ENCODE peak calls at places on chromosomes 11 and 22, in ten cellular contexts. One of them, this sample, is unnamed.

GRCh38 chr11:126567419-126567818 is 211.9 kb downstream of the ST3GAL4 start:
- DNase-seq in SJSA1: no peak
- DNase-seq in aorta: no peak
- DNase-seq in lower lobe of right lung: no peak
- DNase-seq in tibial nerve: no peak
- DNase-seq in body of pancreas: peak; percentile 38
- DNase-seq in mesendoderm: peak; percentile 32
- DNase-seq in neuronal stem cell: no peak
- DNase-seq in AG04450: no peak
- DNase-seq in effector memory CD4-positive, alpha-beta T cell: no peak
- DNase-seq in this sample: no peak

GRCh38 chr11:15195454-15196200 is 80.9 kb downstream of the INSC start:
- DNase-seq in tibial nerve: no peak
- DNase-seq in neuronal stem cell: no peak
- DNase-seq in SJSA1: no peak
- DNase-seq in effector memory CD4-positive, alpha-beta T cell: no peak
- DNase-seq in aorta: no peak
- DNase-seq in body of pancreas: peak; percentile 75
- DNase-seq in lower lobe of right lung: no peak
- DNase-seq in mesendoderm: no peak
- DNase-seq in AG04450: no peak
- DNase-seq in this sample: no peak

GRCh38 chr11:126060651-126061220 is 1.9 kb downstream of the CDON start:
- DNase-seq in mesendoderm: no peak
- DNase-seq in lower lobe of right lung: no peak
- DNase-seq in effector memory CD4-positive, alpha-beta T cell: no peak
- DNase-seq in AG04450: no peak
- DNase-seq in SJSA1: no peak
- DNase-seq in neuronal stem cell: no peak
- DNase-seq in tibial nerve: no peak
- DNase-seq in body of pancreas: no peak
- DNase-seq in aorta: no peak
- DNase-seq in this sample: no peak

GRCh38 chr22:50218996-50219727 is 18.4 kb downstream of the SELENOO start:
- DNase-seq in neuronal stem cell: no peak
- DNase-seq in effector memory CD4-positive, alpha-beta T cell: no peak
- DNase-seq in tibial nerve: peak; percentile 65
- DNase-seq in SJSA1: no peak
- DNase-seq in aorta: peak; percentile 63
- DNase-seq in body of pancreas: peak; percentile 94
- DNase-seq in lower lobe of right lung: peak; percentile 90
- DNase-seq in AG04450: peak; percentile 47
- DNase-seq in mesendoderm: peak; percentile 49
- DNase-seq in this sample: peak; percentile 65

GRCh38 chr11:61967924-61968757 is 707 bp upstream of the FTH1 start:
- DNase-seq in lower lobe of right lung: peak; percentile 80
- DNase-seq in tibial nerve: no peak
- DNase-seq in body of pancreas: no peak
- DNase-seq in SJSA1: peak; percentile 77
- DNase-seq in effector memory CD4-positive, alpha-beta T cell: no peak
- DNase-seq in mesendoderm: peak; percentile 52
- DNase-seq in aorta: peak; percentile 80
- DNase-seq in AG04450: no peak
- DNase-seq in neuronal stem cell: no peak
- DNase-seq in this sample: no peak

GRCh38 chr11:40435344-40435743 is 1024.1 kb downstream of the LRRC4C start:
- DNase-seq in body of pancreas: no peak
- DNase-seq in SJSA1: no peak
- DNase-seq in tibial nerve: no peak
- DNase-seq in lower lobe of right lung: no peak
- DNase-seq in neuronal stem cell: no peak
- DNase-seq in effector memory CD4-positive, alpha-beta T cell: no peak
- DNase-seq in aorta: no peak
- DNase-seq in AG04450: no peak
- DNase-seq in mesendoderm: no peak
- DNase-seq in this sample: no peak

GRCh38 chr11:129209891-129210830 is 18.0 kb upstream of the ARHGAP32 start:
- DNase-seq in body of pancreas: peak; percentile 57
- DNase-seq in lower lobe of right lung: no peak
- DNase-seq in effector memory CD4-positive, alpha-beta T cell: no peak
- DNase-seq in tibial nerve: no peak
- DNase-seq in aorta: no peak
- DNase-seq in neuronal stem cell: no peak
- DNase-seq in mesendoderm: no peak
- DNase-seq in SJSA1: no peak
- DNase-seq in AG04450: no peak
- DNase-seq in this sample: no peak

GRCh38 chr11:71252782-71253730 is 679 bp upstream of the SHANK2 start:
- DNase-seq in aorta: no peak
- DNase-seq in AG04450: no peak
- DNase-seq in neuronal stem cell: no peak
- DNase-seq in mesendoderm: peak; percentile 74
- DNase-seq in body of pancreas: peak; percentile 85
- DNase-seq in SJSA1: no peak
- DNase-seq in effector memory CD4-positive, alpha-beta T cell: no peak
- DNase-seq in lower lobe of right lung: peak; percentile 63
- DNase-seq in tibial nerve: no peak
- DNase-seq in this sample: no peak

GRCh38 chr11:75924966-75925784 is 110.2 kb downstream of the UVRAG start:
- DNase-seq in tibial nerve: no peak
- DNase-seq in lower lobe of right lung: no peak
- DNase-seq in mesendoderm: no peak
- DNase-seq in neuronal stem cell: no peak
- DNase-seq in effector memory CD4-positive, alpha-beta T cell: no peak
- DNase-seq in AG04450: no peak
- DNase-seq in body of pancreas: no peak
- DNase-seq in SJSA1: no peak
- DNase-seq in aorta: no peak
- DNase-seq in this sample: no peak

GRCh38 chr11:119093951-119094815 is 7.5 kb downstream of the DPAGT1 start:
- DNase-seq in lower lobe of right lung: peak; percentile 57
- DNase-seq in tibial nerve: peak; percentile 31
- DNase-seq in mesendoderm: no peak
- DNase-seq in body of pancreas: no peak
- DNase-seq in AG04450: no peak
- DNase-seq in neuronal stem cell: no peak
- DNase-seq in aorta: peak; percentile 59
- DNase-seq in SJSA1: no peak
- DNase-seq in effector memory CD4-positive, alpha-beta T cell: peak; percentile 36
- DNase-seq in this sample: no peak

GRCh38 chr22:49815641-49816071 is 12.0 kb downstream of the BRD1 start:
- DNase-seq in lower lobe of right lung: peak; percentile 37
- DNase-seq in neuronal stem cell: no peak
- DNase-seq in body of pancreas: peak; percentile 37
- DNase-seq in SJSA1: no peak
- DNase-seq in effector memory CD4-positive, alpha-beta T cell: no peak
- DNase-seq in AG04450: no peak
- DNase-seq in mesendoderm: no peak
- DNase-seq in tibial nerve: no peak
- DNase-seq in aorta: no peak
- DNase-seq in this sample: no peak

GRCh38 chr22:39634530-39635399 is 64.2 kb downstream of the CACNA1I start:
- DNase-seq in effector memory CD4-positive, alpha-beta T cell: no peak
- DNase-seq in aorta: no peak
- DNase-seq in AG04450: peak; percentile 70
- DNase-seq in lower lobe of right lung: no peak
- DNase-seq in SJSA1: peak; percentile 91
- DNase-seq in body of pancreas: peak; percentile 25
- DNase-seq in mesendoderm: peak; percentile 54
- DNase-seq in neuronal stem cell: no peak
- DNase-seq in tibial nerve: no peak
- DNase-seq in this sample: peak; percentile 94

GRCh38 chr22:33271390-33272161 is 213.4 kb upstream of the SYN3 start:
- DNase-seq in effector memory CD4-positive, alpha-beta T cell: no peak
- DNase-seq in body of pancreas: peak; percentile 87
- DNase-seq in mesendoderm: no peak
- DNase-seq in tibial nerve: no peak
- DNase-seq in neuronal stem cell: no peak
- DNase-seq in SJSA1: no peak
- DNase-seq in aorta: peak; percentile 82
- DNase-seq in lower lobe of right lung: no peak
- DNase-seq in AG04450: no peak
- DNase-seq in this sample: no peak

GRCh38 chr11:114159320-114159719 is 99.8 kb downstream of the ZBTB16 start:
- DNase-seq in body of pancreas: no peak
- DNase-seq in effector memory CD4-positive, alpha-beta T cell: no peak
- DNase-seq in AG04450: no peak
- DNase-seq in SJSA1: no peak
- DNase-seq in neuronal stem cell: no peak
- DNase-seq in aorta: no peak
- DNase-seq in lower lobe of right lung: no peak
- DNase-seq in tibial nerve: peak; percentile 13
- DNase-seq in mesendoderm: no peak
- DNase-seq in this sample: no peak

GRCh38 chr11:1199689-1200610 is 22.9 kb upstream of the MUC5B start:
- DNase-seq in AG04450: no peak
- DNase-seq in body of pancreas: no peak
- DNase-seq in lower lobe of right lung: peak; percentile 35
- DNase-seq in aorta: peak; percentile 39
- DNase-seq in tibial nerve: no peak
- DNase-seq in mesendoderm: no peak
- DNase-seq in SJSA1: no peak
- DNase-seq in effector memory CD4-positive, alpha-beta T cell: no peak
- DNase-seq in neuronal stem cell: no peak
- DNase-seq in this sample: peak; percentile 54

GRCh38 chr11:44528103-44528502 is 37.4 kb upstream of the CD82 start:
- DNase-seq in SJSA1: no peak
- DNase-seq in neuronal stem cell: no peak
- DNase-seq in tibial nerve: no peak
- DNase-seq in effector memory CD4-positive, alpha-beta T cell: no peak
- DNase-seq in body of pancreas: no peak
- DNase-seq in AG04450: no peak
- DNase-seq in lower lobe of right lung: no peak
- DNase-seq in mesendoderm: peak; percentile 36
- DNase-seq in aorta: no peak
- DNase-seq in this sample: no peak

GRCh38 chr11:44527476-44527875 is 38.0 kb upstream of the CD82 start:
- DNase-seq in lower lobe of right lung: no peak
- DNase-seq in mesendoderm: no peak
- DNase-seq in effector memory CD4-positive, alpha-beta T cell: no peak
- DNase-seq in SJSA1: no peak
- DNase-seq in neuronal stem cell: no peak
- DNase-seq in aorta: no peak
- DNase-seq in AG04450: no peak
- DNase-seq in body of pancreas: no peak
- DNase-seq in tibial nerve: no peak
- DNase-seq in this sample: no peak

GRCh38 chr11:44524751-44525171 is 40.7 kb upstream of the CD82 start:
- DNase-seq in tibial nerve: no peak
- DNase-seq in body of pancreas: peak; percentile 11
- DNase-seq in neuronal stem cell: no peak
- DNase-seq in SJSA1: no peak
- DNase-seq in aorta: no peak
- DNase-seq in lower lobe of right lung: no peak
- DNase-seq in AG04450: no peak
- DNase-seq in effector memory CD4-positive, alpha-beta T cell: no peak
- DNase-seq in mesendoderm: no peak
- DNase-seq in this sample: no peak

GRCh38 chr11:44525473-44526252 is 39.8 kb upstream of the CD82 start:
- DNase-seq in AG04450: no peak
- DNase-seq in tibial nerve: no peak
- DNase-seq in lower lobe of right lung: no peak
- DNase-seq in effector memory CD4-positive, alpha-beta T cell: no peak
- DNase-seq in SJSA1: no peak
- DNase-seq in mesendoderm: no peak
- DNase-seq in neuronal stem cell: no peak
- DNase-seq in aorta: no peak
- DNase-seq in body of pancreas: no peak
- DNase-seq in this sample: no peak

GRCh38 chr11:44526438-44526837 is 39.0 kb upstream of the CD82 start:
- DNase-seq in body of pancreas: no peak
- DNase-seq in AG04450: no peak
- DNase-seq in lower lobe of right lung: no peak
- DNase-seq in mesendoderm: no peak
- DNase-seq in effector memory CD4-positive, alpha-beta T cell: no peak
- DNase-seq in tibial nerve: no peak
- DNase-seq in aorta: no peak
- DNase-seq in neuronal stem cell: no peak
- DNase-seq in SJSA1: no peak
- DNase-seq in this sample: no peak
- H3K4me3 ChIP-seq in body of pancreas: no peak overlapping the region
- H3K4me3 ChIP-seq in AG04450: no peak overlapping the region
- H3K4me3 ChIP-seq in lower lobe of right lung: no peak overlapping the region
- H3K4me3 ChIP-seq in mesendoderm: no peak overlapping the region
- H3K4me3 ChIP-seq in effector memory CD4-positive, alpha-beta T cell: no peak overlapping the region
- H3K4me3 ChIP-seq in tibial nerve: no peak overlapping the region
- H3K4me3 ChIP-seq in aorta: no peak overlapping the region
- H3K4me3 ChIP-seq in neuronal stem cell: no peak overlapping the region
- H3K4me3 ChIP-seq in SJSA1: no peak overlapping the region
- H3K4me3 ChIP-seq in this sample: no peak overlapping the region

DNA sequence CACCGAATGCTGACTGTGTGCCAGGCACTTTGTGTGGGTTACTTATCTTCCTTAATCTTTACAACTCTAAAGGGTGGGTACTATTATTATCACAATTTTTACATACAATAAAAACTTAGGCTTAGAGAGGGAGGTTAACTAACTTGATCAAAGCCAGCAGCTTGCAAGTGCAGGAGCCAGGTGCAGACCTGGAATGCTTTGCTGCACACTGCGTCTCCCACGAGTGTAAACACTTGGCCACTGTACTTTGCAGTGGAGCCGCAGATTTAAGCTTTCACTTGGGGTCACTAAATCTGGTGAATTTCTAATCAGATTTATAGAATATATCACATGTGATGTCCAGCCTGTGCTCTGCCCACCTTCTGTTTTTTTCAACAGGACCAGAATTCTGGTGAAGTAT is 36.7 kb downstream of the AMOTL1 start:
- DNase-seq in tibial nerve: no peak
- DNase-seq in effector memory CD4-positive, alpha-beta T cell: no peak
- DNase-seq in AG04450: no peak
- DNase-seq in body of pancreas: no peak
- DNase-seq in SJSA1: no peak
- DNase-seq in mesendoderm: no peak
- DNase-seq in neuronal stem cell: no peak
- DNase-seq in lower lobe of right lung: no peak
- DNase-seq in aorta: no peak
- DNase-seq in this sample: no peak
- H3K27ac ChIP-seq in tibial nerve: no peak overlapping the region
- H3K27ac ChIP-seq in effector memory CD4-positive, alpha-beta T cell: no peak overlapping the region
- H3K27ac ChIP-seq in AG04450: no peak overlapping the region
- H3K27ac ChIP-seq in body of pancreas: no peak overlapping the region
- H3K27ac ChIP-seq in SJSA1: no peak overlapping the region
- H3K27ac ChIP-seq in mesendoderm: no peak overlapping the region
- H3K27ac ChIP-seq in neuronal stem cell: no peak overlapping the region
- H3K27ac ChIP-seq in lower lobe of right lung: peak overlapping the region; percentile 24
- H3K27ac ChIP-seq in aorta: no peak overlapping the region
- H3K27ac ChIP-seq in this sample: no peak overlapping the region

GRCh38 chr11:8058216-8058615 is 22.8 kb upstream of the TUB start:
- DNase-seq in body of pancreas: no peak
- DNase-seq in neuronal stem cell: no peak
- DNase-seq in mesendoderm: no peak
- DNase-seq in effector memory CD4-positive, alpha-beta T cell: no peak
- DNase-seq in tibial nerve: no peak
- DNase-seq in AG04450: no peak
- DNase-seq in lower lobe of right lung: no peak
- DNase-seq in SJSA1: no peak
- DNase-seq in aorta: no peak
- DNase-seq in this sample: no peak
- H3K4me3 ChIP-seq in body of pancreas: no peak overlapping the region
- H3K4me3 ChIP-seq in neuronal stem cell: no peak overlapping the region
- H3K4me3 ChIP-seq in mesendoderm: no peak overlapping the region
- H3K4me3 ChIP-seq in effector memory CD4-positive, alpha-beta T cell: no peak overlapping the region
- H3K4me3 ChIP-seq in tibial nerve: no peak overlapping the region
- H3K4me3 ChIP-seq in AG04450: no peak overlapping the region
- H3K4me3 ChIP-seq in lower lobe of right lung: no peak overlapping the region
- H3K4me3 ChIP-seq in SJSA1: no peak overlapping the region
- H3K4me3 ChIP-seq in aorta: no peak overlapping the region
- H3K4me3 ChIP-seq in this sample: no peak overlapping the region

GRCh38 chr11:64331569-64332371 is 8.2 kb upstream of the CCDC88B start:
- DNase-seq in aorta: peak; percentile 86
- DNase-seq in tibial nerve: no peak
- DNase-seq in SJSA1: peak; percentile 92
- DNase-seq in body of pancreas: peak; percentile 91
- DNase-seq in effector memory CD4-positive, alpha-beta T cell: peak; percentile 49
- DNase-seq in neuronal stem cell: no peak
- DNase-seq in mesendoderm: peak; percentile 71
- DNase-seq in AG04450: peak; percentile 38
- DNase-seq in lower lobe of right lung: peak; percentile 94
- DNase-seq in this sample: peak; percentile 95
- H3K27ac ChIP-seq in aorta: no peak overlapping the region
- H3K27ac ChIP-seq in tibial nerve: no peak overlapping the region
- H3K27ac ChIP-seq in SJSA1: no peak overlapping the region
- H3K27ac ChIP-seq in body of pancreas: peak overlapping the region; percentile 71
- H3K27ac ChIP-seq in effector memory CD4-positive, alpha-beta T cell: no peak overlapping the region
- H3K27ac ChIP-seq in neuronal stem cell: no peak overlapping the region
- H3K27ac ChIP-seq in mesendoderm: no peak overlapping the region
- H3K27ac ChIP-seq in AG04450: no peak overlapping the region
- H3K27ac ChIP-seq in lower lobe of right lung: peak overlapping the region; percentile 69
- H3K27ac ChIP-seq in this sample: peak overlapping the region; percentile 95

This sample was measured in RWPE2.